ENCODE peak calls at places on chromosomes 11 and 22, in six cellular contexts. T, L, C, A, H and F are unnamed samples.

GRCh38 chr22:20226760-20227350 is 41.3 kb downstream of the RTN4R start:
- DNase-seq in T (no peak), L (no peak), C (no peak), A (no peak), H (no peak), F (no peak)

GRCh38 chr11:110903830-110904229 is 191.6 kb upstream of the ARHGAP20 start:
- DNase-seq in T (no peak), L (peak), C (no peak), A (no peak), H (no peak), F (peak)

GRCh38 chr11:15770798-15771414 is 585.4 kb downstream of the SOX6 start:
- DNase-seq in T (peak), L (peak), C (peak), A (peak), H (peak), F (no peak)

GRCh38 chr11:130299978-130300377 is 14.7 kb downstream of the ZBTB44 start:
- DNase-seq in T (no peak), L (no peak), C (no peak), A (no peak), H (no peak), F (no peak)

GRCh38 chr11:60087239-60087638 is 1.2 kb upstream of the MS4A2 start:
- DNase-seq in T (no peak), L (no peak), C (no peak), A (no peak), H (no peak), F (no peak)

GRCh38 chr11:26905368-26905767 is 88.5 kb upstream of the FIBIN start:
- DNase-seq in T (peak), L (peak), C (no peak), A (no peak), H (no peak), F (peak)

GRCh38 chr22:45626198-45626651 is 45.4 kb upstream of the ATXN10 start:
- DNase-seq in T (no peak), L (no peak), C (no peak), A (no peak), H (no peak), F (no peak)

GRCh38 chr11:36657610-36658225 is 59.7 kb upstream of the RAG2 start:
- DNase-seq in T (peak), L (no peak), C (no peak), A (no peak), H (no peak), F (peak)

GRCh38 chr11:67002297-67002913 is 20.5 kb upstream of the SYT12 start:
- DNase-seq in T (no peak), L (no peak), C (no peak), A (no peak), H (peak), F (no peak)

GRCh38 chr11:44110231-44110679 is 14.8 kb downstream of the EXT2 start:
- DNase-seq in T (peak), L (peak), C (peak), A (peak), H (peak), F (peak)
- TF ChIP-seq CTCF in T (peak), L (peak), C (peak), A (peak), H (peak), F (peak)

GRCh38 chr11:79094601-79095000 is 346.2 kb downstream of the TENM4 start:
- DNase-seq in T (no peak), L (no peak), C (no peak), A (peak), H (no peak), F (no peak)

GRCh38 chr11:79100093-79100704 is 340.6 kb downstream of the TENM4 start:
- DNase-seq in T (peak), L (peak), C (peak), A (peak), H (peak), F (peak)

GRCh38 chr11:79095424-79095823 is 345.4 kb downstream of the TENM4 start:
- DNase-seq in T (no peak), L (no peak), C (no peak), A (no peak), H (no peak), F (no peak)

GRCh38 chr11:79097279-79097875 is 343.5 kb downstream of the TENM4 start:
- DNase-seq in T (peak), L (peak), C (no peak), A (no peak), H (no peak), F (no peak)

GRCh38 chr11:79098096-79098495 is 342.7 kb downstream of the TENM4 start:
- DNase-seq in T (no peak), L (no peak), C (no peak), A (peak), H (no peak), F (no peak)
- TF ChIP-seq CTCF in T (no peak), L (no peak), C (no peak), A (no peak), H (no peak), F (no peak)

GRCh38 chr22:31488988-31489617 is 539 bp downstream of the EIF4ENIF1 start:
- DNase-seq in T (peak), L (no peak), C (peak), A (peak), H (peak), F (no peak)
- TF ChIP-seq CTCF in T (no peak), L (no peak), C (no peak), A (no peak), H (no peak), F (no peak)

DNA sequence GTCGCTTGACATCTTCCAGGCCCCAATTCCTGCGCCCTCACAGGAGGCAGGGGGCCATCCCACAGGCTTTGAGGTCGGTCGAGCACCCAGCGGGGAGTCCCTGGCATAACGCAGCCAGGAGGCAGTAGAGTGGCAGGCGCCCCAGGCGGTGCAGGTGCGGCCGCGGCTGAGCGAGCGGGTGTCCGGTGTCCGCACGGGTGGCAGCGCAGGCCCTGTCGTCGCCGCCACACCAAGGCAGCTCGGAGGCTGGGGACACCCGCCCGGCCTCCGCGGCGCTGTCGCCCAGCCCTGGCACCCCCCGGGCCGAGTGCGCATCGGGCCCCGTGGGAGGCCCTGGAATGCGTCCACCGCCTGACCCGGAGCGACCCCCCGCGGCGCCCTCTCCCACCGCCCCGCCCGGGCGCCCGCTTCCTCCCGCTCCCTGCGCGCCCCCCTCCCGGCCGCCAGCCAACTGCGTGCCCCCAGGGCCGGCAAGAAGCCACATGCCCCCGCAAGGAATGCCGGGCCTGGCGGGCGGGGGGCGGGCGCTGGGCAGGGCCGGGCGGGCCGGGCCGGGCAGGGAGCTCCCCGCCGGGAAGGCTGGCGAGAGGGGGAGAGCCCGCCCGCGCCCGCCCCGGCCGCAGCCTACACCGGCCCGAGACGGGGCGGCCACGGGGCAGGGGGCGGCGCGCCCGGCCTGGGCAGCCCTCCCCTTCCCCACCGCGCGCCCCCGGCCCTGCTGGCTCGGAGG is 33.9 kb downstream of the PRDM11 start:
- DNase-seq in T (no peak), L (no peak), C (peak), A (peak), H (peak), F (peak)
- TF ChIP-seq CTCF in T (peak), L (peak), C (peak), A (no peak), H (no peak), F (peak)

DNA sequence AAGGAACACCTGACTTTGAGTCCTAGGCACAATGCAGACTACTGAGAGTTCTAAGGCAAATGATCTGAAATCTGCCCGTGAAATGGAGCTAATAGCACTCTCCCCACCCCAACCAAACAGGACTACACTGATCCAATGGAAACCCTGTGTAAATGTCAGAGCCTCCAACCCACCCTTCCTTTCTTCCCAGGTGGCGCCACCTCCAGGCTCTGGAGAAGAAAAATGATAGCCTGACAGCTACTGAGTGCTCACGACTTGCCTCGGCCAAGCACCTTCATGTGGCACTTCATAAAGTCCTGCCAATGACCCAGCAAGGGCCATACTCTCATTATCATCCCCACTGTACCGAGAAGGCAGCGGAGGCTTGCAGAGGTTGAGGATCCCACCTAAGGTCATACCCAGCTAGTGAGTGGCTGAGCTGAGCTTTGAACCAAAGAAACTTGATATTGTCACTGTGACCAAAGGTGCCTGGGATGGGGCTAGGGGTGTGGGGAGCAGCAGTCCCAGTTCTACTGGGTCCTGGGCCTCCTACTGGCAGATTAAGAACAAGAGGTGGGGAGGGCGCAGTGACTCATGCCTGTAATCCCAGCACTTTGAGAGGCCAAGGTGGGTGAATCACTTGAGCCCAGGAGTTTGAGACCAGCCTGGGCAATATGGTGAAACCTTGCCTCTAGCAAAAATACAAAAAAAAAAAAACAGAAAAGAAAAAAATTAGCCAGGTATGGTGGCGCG is 20.5 kb downstream of the TST start:
- DNase-seq in T (no peak), L (peak), C (no peak), A (no peak), H (peak), F (peak)
- TF ChIP-seq CTCF in T (no peak), L (peak), C (no peak), A (no peak), H (no peak), F (peak)

GRCh38 chr11:64916040-64916847 is 765 bp downstream of the ATG2A start:
- DNase-seq in T (peak), L (peak), C (no peak), A (peak), H (no peak), F (no peak)

GRCh38 chr11:64919627-64920026 is 2.6 kb upstream of the ATG2A start:
- DNase-seq in T (no peak), L (no peak), C (no peak), A (no peak), H (no peak), F (no peak)

GRCh38 chr11:64916848-64917662 is at the start of gene ATG2A:
- DNase-seq in T (peak), L (peak), C (peak), A (peak), H (peak), F (peak)

GRCh38 chr11:64917663-64917995 is 620 bp upstream of the ATG2A start:
- DNase-seq in T (no peak), L (no peak), C (no peak), A (no peak), H (no peak), F (no peak)

DNA sequence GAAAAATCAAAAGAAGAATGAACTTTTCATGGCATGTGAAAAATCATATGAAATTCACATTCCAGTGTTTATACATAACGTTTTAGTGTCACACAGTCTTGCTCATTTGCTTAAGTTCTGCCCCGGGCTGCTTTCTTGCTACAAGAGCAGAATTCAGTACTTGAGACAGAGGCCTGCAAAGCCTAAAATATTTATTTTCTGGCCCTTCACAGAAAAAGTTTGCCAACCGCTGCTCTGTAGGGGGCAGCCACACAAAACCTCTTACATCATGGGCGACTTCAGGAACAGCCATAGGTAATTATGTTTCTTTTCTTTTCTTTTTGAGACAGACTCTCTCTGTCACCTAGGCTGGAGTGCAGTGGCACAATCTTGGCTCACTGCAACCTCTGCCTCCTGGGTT is 1.0 kb upstream of the ATG2A start:
- DNase-seq in T (peak), L (peak), C (peak), A (no peak), H (no peak), F (peak)
- TF ChIP-seq CTCF in T (peak), L (peak), C (peak), A (no peak), H (no peak), F (peak)

GRCh38 chr11:12289667-12290476 is 87.5 kb upstream of the PARVA start:
- DNase-seq in T (no peak), L (no peak), C (no peak), A (no peak), H (no peak), F (no peak)

GRCh38 chr11:12287374-12288211 is 89.8 kb upstream of the PARVA start:
- DNase-seq in T (peak), L (peak), C (peak), A (peak), H (peak), F (peak)

GRCh38 chr11:12287009-12287373 is 90.4 kb upstream of the PARVA start:
- DNase-seq in T (peak), L (peak), C (no peak), A (no peak), H (no peak), F (peak)

GRCh38 chr11:12288934-12289666 is 88.3 kb upstream of the PARVA start:
- DNase-seq in T (no peak), L (no peak), C (no peak), A (no peak), H (peak), F (no peak)

DNA sequence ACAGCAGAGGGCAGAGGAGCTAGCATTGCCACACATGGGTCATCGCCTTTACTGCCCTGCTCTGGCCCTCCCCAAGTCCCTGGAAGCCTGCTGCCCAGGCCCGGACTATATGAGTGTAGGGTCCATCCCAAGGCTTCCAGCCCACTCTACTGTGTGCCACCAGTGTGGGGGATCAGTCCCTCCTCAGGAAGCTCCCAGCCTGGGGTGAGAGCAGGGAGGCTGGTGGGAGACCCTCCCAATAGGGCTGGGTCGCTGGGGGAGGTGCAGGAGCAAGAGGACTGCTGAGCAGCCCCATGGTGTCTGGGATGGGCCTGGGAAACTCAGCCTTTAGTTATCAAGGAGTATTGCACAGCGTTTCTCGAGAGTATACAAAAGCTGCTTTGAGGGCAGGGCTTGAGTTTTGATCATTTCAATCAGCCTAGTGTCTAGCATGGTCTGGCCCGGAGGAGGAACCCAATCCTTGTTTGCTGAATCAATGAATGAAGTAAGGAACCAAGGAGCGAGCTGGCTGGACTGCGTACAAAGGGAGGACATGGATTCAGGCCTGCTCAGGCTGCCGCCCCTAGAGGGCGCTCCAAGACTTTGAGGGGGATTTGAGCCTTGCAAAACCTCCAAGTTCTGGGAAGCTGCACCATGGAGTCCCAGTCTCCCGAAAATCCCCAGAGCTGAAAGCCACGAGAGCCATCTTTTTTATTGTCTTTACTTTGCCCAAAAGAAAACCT is 89.0 kb upstream of the PARVA start:
- DNase-seq in T (peak), L (peak), C (peak), A (peak), H (peak), F (peak)
- TF ChIP-seq CTCF in T (peak), L (peak), C (peak), A (peak), H (peak), F (peak)

GRCh38 chr11:87466228-87466627 is 428.5 kb downstream of the TMEM135 start:
- DNase-seq in T (peak), L (peak), C (no peak), A (no peak), H (no peak), F (peak)

GRCh38 chr11:87460842-87461637 is 423.3 kb downstream of the TMEM135 start:
- DNase-seq in T (no peak), L (no peak), C (no peak), A (no peak), H (no peak), F (no peak)

GRCh38 chr11:87462171-87462570 is 424.4 kb downstream of the TMEM135 start:
- DNase-seq in T (no peak), L (no peak), C (no peak), A (no peak), H (no peak), F (no peak)

GRCh38 chr11:87460269-87460668 is 422.5 kb downstream of the TMEM135 start:
- DNase-seq in T (no peak), L (no peak), C (no peak), A (no peak), H (no peak), F (no peak)

GRCh38 chr11:87463486-87464102 is 425.9 kb downstream of the TMEM135 start:
- DNase-seq in T (peak), L (peak), C (peak), A (no peak), H (peak), F (peak)
- TF ChIP-seq CTCF in T (peak), L (peak), C (no peak), A (peak), H (peak), F (peak)

DNA sequence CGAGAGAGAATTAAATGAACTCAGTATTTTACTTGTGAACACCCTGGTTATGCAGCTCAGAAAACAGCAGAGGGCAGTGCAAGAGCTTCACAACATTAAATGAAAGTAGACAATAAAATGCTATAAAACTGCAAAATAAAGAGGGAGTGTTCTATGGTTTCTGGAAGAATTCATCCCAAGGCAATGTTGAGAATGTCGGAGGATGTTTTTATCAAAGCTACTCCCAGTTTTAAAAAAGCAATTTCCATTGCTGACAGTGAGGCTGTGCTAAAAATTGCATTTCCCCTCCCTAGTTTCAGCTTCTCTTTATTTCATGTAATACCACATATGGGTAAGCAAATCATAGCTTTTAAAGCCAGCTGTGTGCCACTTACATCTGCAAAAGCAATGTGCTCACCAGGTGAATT is 296.9 kb downstream of the RAB38 start:
- DNase-seq in T (peak), L (peak), C (peak), A (no peak), H (no peak), F (peak)
- TF ChIP-seq CTCF in T (peak), L (peak), C (peak), A (peak), H (peak), F (peak)